ENCODE peak calls at places on chromosome 14, in five cellular contexts. I, J, G, K and T are unnamed samples.

GRCh38 chr14:20682435-20683124 is 1.8 kb upstream of the RNASE4 start:
- DNase-seq in J (peak), I (peak), G (peak), K (peak), T (peak)

GRCh38 chr14:100714205-100714781 is 12.4 kb upstream of the DLK1 start:
- DNase-seq in J (no peak), K (no peak), G (no peak), I (peak), T (no peak)

GRCh38 chr14:52315355-52315718 is 1.2 kb downstream of the PTGER2 start:
- DNase-seq in G (no peak), K (no peak), J (no peak), I (peak), T (no peak)

GRCh38 chr14:66405158-66405557 is 81.0 kb upstream of the CCDC196 start:
- DNase-seq in I (peak), G (no peak), K (no peak), J (peak), T (no peak)

GRCh38 chr14:103808403-103809001 is 38.9 kb downstream of the PPP1R13B start:
- DNase-seq in J (peak), K (peak), I (peak), G (peak), T (peak)

GRCh38 chr14:100554082-100554677 is 33.0 kb downstream of the BEGAIN start:
- DNase-seq in J (no peak), K (peak), I (peak), G (no peak), T (no peak)

GRCh38 chr14:95695913-95696312 is 9.7 kb downstream of the TCL1B start:
- DNase-seq in J (no peak), K (no peak), I (no peak), G (no peak), T (peak)

GRCh38 chr14:100708349-100709217 is 18.1 kb upstream of the DLK1 start:
- DNase-seq in J (peak), G (no peak), K (peak), I (peak), T (peak)

GRCh38 chr14:78403278-78403815 is 233.2 kb downstream of the NRXN3 start:
- DNase-seq in G (no peak), I (peak), K (no peak), J (no peak), T (peak)

GRCh38 chr14:92994131-92994676 is 71.3 kb downstream of the CHGA start:
- DNase-seq in K (no peak), I (no peak), G (no peak), J (no peak), T (no peak)

DNA sequence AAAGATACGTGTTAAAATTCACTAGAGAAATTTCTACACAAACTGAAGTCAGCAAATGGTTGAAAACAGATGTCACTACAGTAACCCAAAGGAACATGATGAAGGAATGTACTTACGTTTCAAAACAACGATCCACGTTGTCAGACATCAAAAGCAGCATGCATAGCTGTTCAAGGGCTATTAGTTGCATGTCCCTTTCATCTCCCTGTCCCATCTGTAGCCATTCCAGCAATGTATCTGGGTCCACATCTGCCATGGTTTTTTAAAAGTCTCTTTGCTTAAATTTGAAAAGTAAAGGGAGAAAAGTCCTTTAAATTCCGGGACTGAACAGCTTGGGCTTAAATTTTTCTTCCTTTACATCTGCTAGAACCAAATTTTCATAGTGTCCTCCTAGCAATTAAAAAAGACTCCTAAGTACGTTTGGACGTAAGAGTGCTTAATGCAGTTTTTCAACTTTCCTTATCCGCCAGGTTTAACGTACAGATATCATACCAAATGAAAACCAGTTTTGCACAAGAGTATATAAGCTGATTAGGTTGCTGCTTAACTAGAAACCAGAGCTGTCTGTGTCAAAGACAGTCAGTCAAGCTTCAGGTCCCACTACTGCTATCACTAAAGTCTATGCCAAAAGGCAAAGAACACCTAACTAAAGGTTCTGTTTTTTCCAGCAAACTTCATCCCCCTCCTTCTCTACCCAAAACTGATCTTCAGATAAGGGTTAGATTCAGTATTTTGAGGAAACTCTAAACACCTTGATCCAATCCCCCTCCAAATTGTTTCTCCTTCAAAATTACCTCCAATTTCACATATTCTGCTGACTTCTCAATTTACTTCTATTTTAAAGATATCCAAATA is 1.7 kb downstream of the HECTD1 start:
- DNase-seq in I (peak), G (peak), J (peak), K (no peak), T (no peak)
- H3K27ac ChIP-seq in I (peak), G (peak), J (no peak), K (peak), T (no peak)

DNA sequence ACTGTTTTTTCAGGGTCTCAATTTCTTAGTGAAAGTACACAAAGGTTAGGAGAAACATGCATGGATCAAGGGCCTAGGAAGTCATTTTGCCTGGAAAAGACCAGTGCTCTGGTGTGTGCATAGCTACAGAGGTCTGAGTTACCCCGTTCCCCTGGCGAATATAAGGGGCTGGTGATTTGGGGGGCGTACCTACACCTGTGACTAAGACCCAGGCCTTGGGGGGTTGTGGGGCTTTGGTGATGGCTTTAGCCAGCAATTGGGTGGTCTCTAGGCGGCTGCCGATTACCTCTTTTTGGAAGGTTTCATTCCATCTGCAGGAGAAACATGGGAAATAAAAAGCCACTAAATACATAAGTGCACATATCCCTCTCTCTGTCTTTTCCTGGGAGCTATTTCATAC is 1.1 kb downstream of the SDR39U1 start:
- DNase-seq in K (no peak), I (no peak), J (no peak), G (no peak), T (no peak)
- H3K9ac ChIP-seq in K (peak), I (peak), J (peak), G (peak), T (no peak)

GRCh38 chr14:89165810-89166209 is 251.2 kb downstream of the FOXN3 start:
- DNase-seq in J (no peak), G (no peak), K (no peak), I (no peak), T (no peak)

GRCh38 chr14:89163237-89163636 is 253.8 kb downstream of the FOXN3 start:
- DNase-seq in J (no peak), K (no peak), G (no peak), I (no peak), T (no peak)

GRCh38 chr14:89162586-89162985 is 254.4 kb downstream of the FOXN3 start:
- DNase-seq in K (no peak), J (no peak), I (no peak), G (no peak), T (no peak)

GRCh38 chr14:89165189-89165809 is 251.7 kb downstream of the FOXN3 start:
- DNase-seq in K (no peak), G (peak), I (peak), J (no peak), T (no peak)

DNA sequence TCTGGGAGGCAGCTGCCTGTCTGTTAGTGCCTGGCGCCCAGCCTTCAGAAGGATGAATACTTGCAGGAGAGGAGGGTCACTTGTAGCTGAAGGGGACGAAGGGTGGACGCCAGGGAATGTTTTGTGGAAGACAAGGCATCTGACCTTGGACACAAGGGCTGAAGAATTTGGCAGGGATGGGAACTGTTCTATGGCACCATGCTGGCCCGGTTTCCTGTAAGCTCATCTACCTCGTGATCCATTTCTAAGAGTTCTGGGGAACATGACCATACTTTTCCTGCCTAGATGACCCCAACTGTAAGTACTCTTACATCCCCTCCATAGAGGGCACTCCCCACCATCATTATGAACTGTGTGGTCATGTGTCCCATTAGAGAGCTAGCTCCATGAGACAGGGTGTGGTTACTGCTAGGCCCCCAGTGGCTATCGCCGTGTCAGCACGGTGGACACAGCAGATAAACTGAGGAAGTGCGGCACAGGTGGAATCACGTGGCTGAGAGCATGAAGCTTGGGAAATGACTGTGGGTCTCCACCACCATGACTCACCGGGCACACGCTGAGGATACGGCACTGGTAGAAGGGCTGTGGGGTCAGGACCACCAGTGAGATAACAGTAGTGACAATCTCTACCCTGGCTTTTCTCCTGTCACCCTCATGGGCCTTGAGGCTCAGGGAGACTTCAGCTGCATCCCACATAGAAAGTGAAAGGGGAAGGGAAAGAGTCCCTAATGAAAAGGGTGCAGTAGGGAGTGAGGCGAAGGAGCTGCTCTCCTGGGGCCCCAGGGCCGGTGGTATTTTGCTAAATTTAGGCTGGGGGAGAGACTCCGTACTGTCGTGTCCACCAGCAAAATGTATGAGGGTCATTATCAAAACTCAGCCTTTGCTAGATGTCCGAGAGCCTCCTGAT is 252.6 kb downstream of the FOXN3 start:
- DNase-seq in J (no peak), I (no peak), K (no peak), G (no peak), T (no peak)
- H3K27ac ChIP-seq in J (no peak), I (no peak), K (peak), G (peak), T (no peak)

DNA sequence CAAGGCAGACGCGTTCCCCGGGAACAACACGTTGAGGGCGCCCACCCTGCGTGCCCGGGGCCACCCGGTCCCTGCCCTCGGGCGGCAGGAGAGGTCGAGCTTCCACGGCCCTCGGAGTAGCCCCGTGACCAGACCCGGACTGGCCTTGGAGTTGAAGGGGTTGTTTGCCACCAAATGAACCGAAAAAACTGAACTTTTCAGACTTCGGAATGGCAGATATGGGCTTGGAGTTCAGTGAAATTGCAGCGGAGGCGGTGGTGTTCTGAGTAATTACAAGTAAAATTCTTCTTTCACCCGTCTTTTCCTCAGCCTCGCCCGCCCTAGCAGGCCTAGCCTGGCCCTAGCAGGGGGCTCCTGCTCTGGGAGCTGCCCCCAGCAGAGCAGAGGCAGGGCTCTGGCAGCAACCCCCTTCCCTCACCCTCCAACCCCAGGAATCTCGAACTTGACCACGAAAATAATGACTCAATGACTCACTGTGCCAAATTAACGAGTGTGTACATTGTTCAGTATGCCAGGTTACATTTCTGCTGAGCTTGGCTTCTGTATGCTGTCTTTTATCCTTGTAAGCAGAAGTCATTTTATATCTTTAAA is 1.1 kb downstream of the PAPLN start:
- DNase-seq in I (peak), K (no peak), J (peak), G (no peak), T (no peak)
- H3K9ac ChIP-seq in I (no peak), K (peak), J (no peak), G (no peak), T (peak)

DNA sequence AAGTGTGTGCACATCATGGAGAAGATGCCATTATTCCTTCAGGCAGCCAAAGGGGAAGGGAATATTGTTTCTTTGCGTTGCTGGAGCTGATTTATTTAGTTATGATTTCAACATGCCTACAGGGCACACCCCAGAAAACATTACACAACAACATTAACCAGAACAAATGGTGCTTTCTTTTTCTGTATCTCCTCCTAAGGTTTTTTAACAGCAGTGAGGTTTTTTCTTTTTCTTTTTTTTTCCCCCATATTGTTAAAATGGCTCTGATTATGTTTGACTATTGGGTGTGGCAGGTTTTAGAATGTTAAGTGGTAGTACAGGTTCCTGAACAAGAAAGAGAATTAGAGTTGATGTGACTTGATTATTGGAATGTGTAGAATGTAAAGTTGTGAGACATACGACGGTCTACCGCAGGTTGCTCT is 144.8 kb downstream of the RAD51B start:
- DNase-seq in J (peak), K (no peak), G (no peak), I (peak), T (no peak)
- H3K27ac ChIP-seq in J (peak), K (peak), G (no peak), I (peak), T (no peak)

GRCh38 chr14:90815817-90816662 is at the start of gene TTC7B:
- DNase-seq in I (peak), G (peak), J (peak), K (no peak), T (peak)
- H3K9ac ChIP-seq in I (peak), G (peak), J (peak), K (peak), T (peak)

DNA sequence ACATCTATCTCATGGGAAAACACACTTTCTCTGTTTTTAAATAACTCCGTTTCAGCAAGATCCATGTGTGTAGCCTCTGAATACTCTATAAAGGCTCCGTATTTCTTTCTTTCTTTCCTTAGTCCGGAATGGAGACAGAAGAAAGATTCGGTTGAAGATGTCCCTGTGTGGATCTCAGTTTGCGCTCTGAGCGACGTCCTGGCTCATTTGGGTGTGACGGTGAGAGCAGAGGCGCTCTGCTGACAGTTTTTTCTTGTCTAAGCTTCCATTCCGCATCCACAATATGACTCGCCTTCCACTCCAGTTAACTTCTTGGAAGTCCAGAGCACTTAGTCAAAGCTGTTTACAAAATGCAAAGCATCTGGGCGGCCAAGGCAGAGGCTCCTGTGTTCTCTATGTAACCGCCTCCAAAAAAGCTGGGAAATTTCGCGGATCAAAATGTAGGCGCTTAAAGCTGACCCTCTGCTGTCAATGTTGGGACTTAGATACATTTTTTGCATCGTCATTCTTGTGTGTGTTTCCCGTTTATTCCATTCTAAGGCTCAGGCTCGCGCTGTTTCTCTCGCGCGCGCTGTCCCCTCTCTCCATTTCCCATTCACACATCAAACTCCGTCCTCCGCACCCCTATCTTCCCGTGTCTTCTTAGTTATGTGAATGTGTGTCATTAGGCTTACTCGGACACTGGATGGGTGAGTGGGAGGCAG is 910 bp upstream of the FLRT2 start:
- DNase-seq in K (no peak), G (no peak), J (peak), I (peak), T (peak)
- H3K27ac ChIP-seq in K (no peak), G (no peak), J (no peak), I (peak), T (no peak)